ENCODE peak calls at places on chromosome 4, in nine cellular contexts. L is Peyer's patch, H is ovary, V is heart left ventricle, J is HepG2, U is A549, I is HCT116, O is GM12891, C is NB4. Y is an unnamed sample.

GRCh38 chr4:55706526-55706925 is 70.4 kb upstream of the NMU start:
- DNase-seq in U (no peak), O (no peak), H (no peak), J (no peak), I (no peak), C (no peak), V (no peak), L (no peak), Y (no peak)

GRCh38 chr4:26048378-26048882 is 134.4 kb downstream of the SMIM20 start:
- DNase-seq in C (no peak), J (no peak), U (no peak), I (no peak), H (peak; percentile 82), L (peak; percentile 55), V (peak; percentile 32), O (no peak), Y (peak; percentile 40)

GRCh38 chr4:2078584-2078983 is 19.5 kb downstream of the NAT8L start:
- DNase-seq in O (no peak), J (no peak), C (no peak), H (peak; percentile 9), L (peak; percentile 8), U (no peak), V (no peak), I (no peak), Y (no peak)

GRCh38 chr4:31100551-31100950 is 380.4 kb downstream of the PCDH7 start:
- DNase-seq in O (no peak), C (no peak), I (no peak), U (no peak), J (no peak), V (no peak), L (no peak), H (no peak), Y (no peak)

GRCh38 chr4:29459926-29460325 is 1260.2 kb upstream of the PCDH7 start:
- DNase-seq in I (no peak), C (no peak), J (no peak), V (no peak), L (no peak), O (no peak), H (no peak), U (no peak), Y (no peak)

GRCh38 chr4:2714071-2714770 is 41.9 kb downstream of the TNIP2 start:
- DNase-seq in H (no peak), I (no peak), V (peak; percentile 56), U (no peak), O (no peak), J (no peak), L (no peak), C (no peak), Y (no peak)

GRCh38 chr4:137422666-137423065 is 109.6 kb downstream of the PCDH18 start:
- DNase-seq in L (no peak), H (no peak), C (no peak), O (no peak), J (no peak), V (no peak), U (no peak), I (no peak), Y (no peak)

GRCh38 chr4:32775049-32775448 is 2054.9 kb downstream of the PCDH7 start:
- DNase-seq in U (no peak), O (no peak), H (no peak), I (peak; percentile 69), L (no peak), C (peak; percentile 58), V (no peak), J (peak; percentile 59), Y (no peak)

GRCh38 chr4:14701389-14701788 is 300.9 kb upstream of the CPEB2 start:
- DNase-seq in O (no peak), I (no peak), U (no peak), J (no peak), V (no peak), L (no peak), H (no peak), C (no peak), Y (no peak)

GRCh38 chr4:128155231-128155855 is 94.2 kb downstream of the LARP1B start:
- DNase-seq in L (no peak), H (no peak), U (no peak), C (no peak), J (no peak), I (no peak), O (no peak), V (peak; percentile 37), Y (no peak)

GRCh38 chr4:53943345-53944085 is 120.9 kb downstream of the CHIC2 start:
- DNase-seq in O (no peak), J (no peak), L (no peak), I (peak; percentile 85), U (no peak), H (no peak), V (no peak), C (peak; percentile 17), Y (no peak)

GRCh38 chr4:1809754-1810502 is 16.8 kb downstream of the FGFR3 start:
- DNase-seq in H (peak; percentile 40), V (peak; percentile 61), O (peak; percentile 97), C (peak; percentile 91), U (peak; percentile 69), L (peak; percentile 79), I (peak; percentile 34), J (peak; percentile 86), Y (peak; percentile 84)

GRCh38 chr4:6229095-6229494 is 28.7 kb upstream of the JAKMIP1 start:
- DNase-seq in I (no peak), L (peak; percentile 24), C (no peak), O (no peak), V (no peak), H (no peak), U (no peak), J (no peak), Y (no peak)

GRCh38 chr4:10534820-10535219 is 77.6 kb upstream of the ZNF518B start:
- DNase-seq in I (no peak), V (no peak), J (no peak), O (peak; percentile 15), C (no peak), H (no peak), L (no peak), U (no peak), Y (no peak)

GRCh38 chr4:104475652-104476051 is 19.0 kb downstream of the CXXC4 start:
- DNase-seq in J (no peak), O (no peak), C (no peak), V (no peak), L (no peak), U (no peak), I (no peak), H (no peak), Y (no peak)

GRCh38 chr4:104693601-104694201 is 199.0 kb upstream of the CXXC4 start:
- DNase-seq in L (no peak), V (no peak), U (no peak), O (no peak), I (peak; percentile 26), H (no peak), C (peak; percentile 22), J (peak; percentile 10), Y (no peak)

GRCh38 chr4:38333219-38333618 is 330.8 kb upstream of the KLF3 start:
- DNase-seq in J (no peak), L (no peak), V (no peak), O (no peak), H (no peak), C (no peak), I (no peak), U (no peak), Y (no peak)

GRCh38 chr4:102524691-102525090 is 23.5 kb downstream of the NFKB1 start:
- DNase-seq in L (no peak), O (no peak), U (no peak), J (no peak), C (no peak), I (no peak), V (no peak), H (no peak), Y (no peak)

GRCh38 chr4:81215219-81215892 is at the start of gene PRKG2:
- DNase-seq in J (no peak), I (no peak), H (no peak), O (no peak), C (no peak), V (no peak), U (no peak), L (peak; percentile 79), Y (no peak)
- TF ChIP-seq POLR2A in J (no peak), I (no peak), H (no peak), O (no peak), C (no peak), V (no peak), U (no peak), L (no peak), Y (no peak)

DNA sequence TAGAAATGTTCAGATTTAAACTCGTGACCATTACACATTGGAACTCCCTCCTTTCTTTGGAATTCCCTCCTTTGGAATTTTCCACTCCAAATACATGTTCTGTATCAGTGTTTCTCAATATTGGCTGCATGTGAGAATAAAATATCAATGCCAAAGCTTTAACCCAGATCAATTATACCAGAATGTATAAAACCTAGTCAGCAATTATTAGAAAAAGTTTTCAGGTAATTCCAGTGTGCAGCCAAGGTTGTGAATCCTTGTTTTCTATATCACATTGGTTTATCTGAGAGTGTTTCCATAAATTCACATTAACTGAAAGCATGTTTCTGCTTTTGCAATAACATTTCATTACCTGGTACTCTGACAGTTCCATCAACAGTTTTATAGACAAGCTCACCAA is 394.3 kb downstream of the MAPK10 start:
- DNase-seq in H (no peak), I (no peak), C (no peak), V (no peak), U (no peak), O (no peak), L (no peak), J (no peak), Y (no peak)
- TF ChIP-seq POLR2A in H (no peak), I (no peak), C (no peak), V (no peak), U (no peak), O (no peak), L (no peak), J (no peak), Y (no peak)

GRCh38 chr4:36753048-36753447 is 471.6 kb downstream of the DTHD1 start:
- DNase-seq in O (no peak), U (no peak), V (no peak), J (no peak), I (no peak), L (no peak), C (no peak), H (no peak), Y (no peak)
- TF ChIP-seq POLR2A in O (no peak), U (no peak), V (no peak), J (no peak), I (no peak), L (no peak), C (no peak), H (no peak), Y (no peak)

GRCh38 chr4:48018112-48018511 is 1.5 kb downstream of the NIPAL1 start:
- DNase-seq in I (no peak), J (no peak), U (no peak), V (no peak), C (no peak), L (no peak), H (no peak), O (no peak), Y (no peak)

GRCh38 chr4:48015216-48015615 is 1.3 kb downstream of the CNGA1 start:
- DNase-seq in V (no peak), H (no peak), I (no peak), L (no peak), J (no peak), O (no peak), U (no peak), C (no peak), Y (no peak)

GRCh38 chr4:48015678-48016077 is 803 bp downstream of the CNGA1 start:
- DNase-seq in V (no peak), C (no peak), O (no peak), L (no peak), J (no peak), I (no peak), H (no peak), U (no peak), Y (no peak)

GRCh38 chr4:48017108-48017527 is 546 bp downstream of the NIPAL1 start:
- DNase-seq in H (peak; percentile 15), J (no peak), O (peak; percentile 13), I (peak; percentile 51), V (peak; percentile 20), C (peak; percentile 32), U (peak; percentile 25), L (peak; percentile 78), Y (peak; percentile 7)

GRCh38 chr4:48016141-48017107 is at the start of the genes CNGA1 and NIPAL1:
- DNase-seq in J (peak; percentile 66), U (peak; percentile 67), C (peak; percentile 73), L (peak; percentile 92), V (peak; percentile 67), O (peak; percentile 81), H (peak; percentile 34), I (peak; percentile 63), Y (peak; percentile 29)
- TF ChIP-seq POLR2A in J (no peak), U (no peak), C (no peak), L (peak; percentile 82), V (no peak), O (no peak), H (no peak), I (peak; percentile 21), Y (no peak)

Y was measured in H54.